ENCODE peak calls at places on chromosomes 3 and 15, in four cellular contexts. O, B, G and X are unnamed samples.

GRCh38 chr3:69294014-69294771 is 91.7 kb downstream of the FRMD4B start:
- DNase-seq in O (no peak), B (no peak), G (no peak), X (no peak)

GRCh38 chr15:72222433-72222832 is 8.6 kb downstream of the PKM start:
- DNase-seq in G (no peak), O (no peak), B (no peak), X (no peak)

GRCh38 chr3:24730173-24730572 is 235.5 kb upstream of the THRB start:
- DNase-seq in G (no peak), B (no peak), O (no peak), X (no peak)

GRCh38 chr3:52249683-52250082 is 4.1 kb downstream of the PPM1M start:
- DNase-seq in B (no peak), O (no peak), G (no peak), X (no peak)

GRCh38 chr3:23836536-23837230 is 30.9 kb downstream of the UBE2E1 start:
- DNase-seq in B (no peak), O (no peak), G (no peak), X (no peak)

GRCh38 chr3:52527039-52527731 is 6.5 kb downstream of the NT5DC2 start:
- DNase-seq in B (no peak), G (no peak), O (no peak), X (no peak)

GRCh38 chr3:51668756-51669155 is 2.3 kb upstream of the TEX264 start:
- DNase-seq in B (no peak), G (no peak), O (no peak), X (no peak)

GRCh38 chr3:32460031-32460749 is 42.5 kb downstream of the CMTM6 start:
- DNase-seq in G (no peak), B (peak; percentile 79), O (no peak), X (no peak)

GRCh38 chr3:159839561-159840379 is 148.9 kb upstream of the IL12A start:
- DNase-seq in G (no peak), B (peak; percentile 76), O (no peak), X (no peak)

GRCh38 chr15:97234841-97235240 is 725.7 kb upstream of the ARRDC4 start:
- DNase-seq in B (no peak), G (no peak), O (no peak), X (no peak)

DNA sequence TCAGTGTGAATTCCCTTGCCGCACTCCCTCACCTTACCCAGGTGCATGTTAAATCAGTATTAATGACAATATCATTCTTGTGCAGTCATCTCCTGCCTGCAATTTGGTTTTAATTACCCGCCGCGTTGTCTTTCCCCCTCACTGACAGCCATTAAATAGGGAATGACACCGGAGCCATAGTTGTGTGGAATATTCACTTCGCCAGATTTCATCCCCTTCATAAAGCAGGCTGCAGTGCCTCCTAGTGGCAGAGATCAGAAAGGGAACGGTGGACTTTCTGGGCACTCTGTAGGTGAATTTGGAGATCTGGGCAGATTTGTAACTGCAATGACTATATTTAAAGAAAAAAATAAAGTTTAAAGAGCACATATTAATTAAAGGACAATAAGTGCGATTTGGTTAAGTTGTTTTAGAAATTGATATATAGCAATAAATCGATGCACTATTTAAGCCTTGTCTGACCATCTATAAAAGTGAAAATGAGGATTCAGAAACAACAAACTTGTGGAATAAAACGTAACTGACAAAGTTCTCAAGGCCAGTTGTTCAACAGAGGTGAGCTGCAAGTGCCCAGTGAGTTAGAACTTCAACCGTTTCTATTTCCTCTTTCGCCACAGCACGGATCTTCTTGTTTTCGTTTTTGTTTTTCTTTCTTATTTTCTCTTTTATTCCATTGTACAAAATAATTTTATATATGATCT is 725.1 kb upstream of the ARRDC4 start:
- DNase-seq in B (peak; percentile 79), O (peak; percentile 48), G (no peak), X (peak; percentile 30)
- TF ChIP-seq USF2 in B (no peak), O (no peak), G (no peak), X (no peak)

GRCh38 chr3:10341901-10342398 is 21.0 kb upstream of the SEC13 start:
- DNase-seq in O (no peak), B (no peak), G (no peak), X (no peak)

GRCh38 chr3:10339376-10339955 is 18.6 kb upstream of the SEC13 start:
- DNase-seq in B (no peak), G (no peak), O (no peak), X (no peak)

GRCh38 chr3:10338591-10339369 is 17.9 kb upstream of the SEC13 start:
- DNase-seq in O (no peak), B (no peak), G (no peak), X (no peak)

GRCh38 chr3:10340046-10340445 is 19.1 kb upstream of the SEC13 start:
- DNase-seq in B (no peak), G (no peak), O (no peak), X (no peak)

GRCh38 chr3:10340476-10340875 is 19.6 kb upstream of the SEC13 start:
- DNase-seq in G (no peak), O (no peak), B (no peak), X (no peak)
- TF ChIP-seq YY1 in G (no peak), O (no peak), B (no peak), X (no peak)

GRCh38 chr3:72727726-72728125 is 120.5 kb downstream of the SHQ1 start:
- DNase-seq in B (no peak), O (no peak), G (no peak), X (no peak)
- TF ChIP-seq CREB1 in B (no peak), O (no peak), G (no peak), X (no peak)

GRCh38 chr3:71463622-71464021 is 119.9 kb downstream of the FOXP1 start:
- DNase-seq in B (no peak), O (no peak), G (no peak), X (no peak)
- TF ChIP-seq USF2 in B (no peak), O (no peak), G (no peak), X (no peak)